ENCODE peak calls at places on chromosomes 3 and 15, in five cellular contexts. U is MM.1S, K is fibroblast of lung, P is astrocyte, N is hepatocyte. X is an unnamed sample.
A peak's percentile ranks its signal among the peaks of the same experiment; 100 is the strongest.

GRCh38 chr3:37964716-37965115 is 25.9 kb upstream of the VILL start:
- DNase-seq in K (no peak), N (no peak), P (no peak), U (no peak), X (no peak)

GRCh38 chr15:85871545-85871944 is 76.8 kb upstream of the KLHL25 start:
- DNase-seq in U (no peak), K (no peak), P (no peak), N (no peak), X (no peak)

GRCh38 chr3:127224118-127224517 is 31.2 kb downstream of the PRR23E start:
- DNase-seq in N (no peak), K (no peak), U (no peak), P (no peak), X (no peak)

GRCh38 chr15:34012461-34013028 is 26.5 kb downstream of the AVEN start:
- DNase-seq in P (peak; percentile 62), K (no peak), N (no peak), U (no peak), X (no peak)

GRCh38 chr15:89630974-89631901 is 24.0 kb downstream of the KIF7 start:
- DNase-seq in K (no peak), P (no peak), U (no peak), N (no peak), X (peak; percentile 47)

GRCh38 chr3:154090116-154090420 is 31.1 kb upstream of the ARHGEF26 start:
- DNase-seq in K (no peak), U (no peak), N (peak; percentile 16), P (no peak), X (no peak)

GRCh38 chr3:52527732-52528595 is 5.7 kb downstream of the NT5DC2 start:
- DNase-seq in U (no peak), K (no peak), P (no peak), N (no peak), X (peak; percentile 83)

GRCh38 chr15:94576889-94577533 is 345.6 kb downstream of the MCTP2 start:
- DNase-seq in U (peak; percentile 51), K (peak; percentile 5), P (no peak), N (peak; percentile 29), X (peak; percentile 36)

GRCh38 chr3:180827171-180827570 is 85.3 kb upstream of the FXR1 start:
- DNase-seq in P (no peak), U (no peak), K (no peak), N (no peak), X (no peak)

GRCh38 chr3:42009456-42009855 is 47.6 kb upstream of the ULK4 start:
- DNase-seq in U (no peak), N (no peak), K (no peak), P (no peak), X (peak; percentile 58)

GRCh38 chr3:64830681-64831080 is 142.9 kb upstream of the ADAMTS9 start:
- DNase-seq in N (no peak), K (no peak), U (no peak), P (no peak), X (no peak)

GRCh38 chr3:109803274-109803673 is 465.9 kb upstream of the DPPA4 start:
- DNase-seq in N (no peak), P (no peak), K (no peak), U (no peak), X (no peak)

GRCh38 chr15:79641841-79642240 is 209.7 kb downstream of the MINAR1 start:
- DNase-seq in K (no peak), U (no peak), N (no peak), P (no peak), X (no peak)

GRCh38 chr3:10205461-10206165 is 40.9 kb downstream of the IRAK2 start:
- DNase-seq in K (peak; percentile 94), U (no peak), P (peak; percentile 93), N (no peak), X (peak; percentile 95)

GRCh38 chr3:156787926-156788663 is 38.1 kb upstream of the LEKR1 start:
- DNase-seq in U (no peak), P (peak; percentile 97), N (peak; percentile 22), K (peak; percentile 85), X (peak; percentile 73)

GRCh38 chr3:38609386-38610111 is 39.9 kb downstream of the SCN5A start:
- DNase-seq in P (no peak), N (no peak), K (no peak), U (no peak), X (peak; percentile 54)

GRCh38 chr15:66883322-66883911 is 181.4 kb downstream of the SMAD6 start:
- DNase-seq in K (peak; percentile 99), P (peak; percentile 100), U (no peak), N (peak; percentile 92), X (peak; percentile 82)

GRCh38 chr3:32113566-32113965 is 7.1 kb downstream of the GPD1L start:
- DNase-seq in U (no peak), P (no peak), N (no peak), K (no peak), X (peak; percentile 39)

GRCh38 chr15:82874961-82875360 is 65.5 kb downstream of the WHAMM start:
- DNase-seq in P (no peak), K (no peak), U (no peak), N (no peak), X (no peak)

GRCh38 chr3:72042397-72043211 is 257.7 kb upstream of the PROK2 start:
- DNase-seq in N (peak; percentile 47), U (no peak), P (peak; percentile 93), K (peak; percentile 45), X (peak; percentile 85)

GRCh38 chr3:182259579-182259978 is 533.7 kb upstream of the ATP11B start:
- DNase-seq in K (no peak), P (peak; percentile 28), U (no peak), N (no peak), X (no peak)

DNA sequence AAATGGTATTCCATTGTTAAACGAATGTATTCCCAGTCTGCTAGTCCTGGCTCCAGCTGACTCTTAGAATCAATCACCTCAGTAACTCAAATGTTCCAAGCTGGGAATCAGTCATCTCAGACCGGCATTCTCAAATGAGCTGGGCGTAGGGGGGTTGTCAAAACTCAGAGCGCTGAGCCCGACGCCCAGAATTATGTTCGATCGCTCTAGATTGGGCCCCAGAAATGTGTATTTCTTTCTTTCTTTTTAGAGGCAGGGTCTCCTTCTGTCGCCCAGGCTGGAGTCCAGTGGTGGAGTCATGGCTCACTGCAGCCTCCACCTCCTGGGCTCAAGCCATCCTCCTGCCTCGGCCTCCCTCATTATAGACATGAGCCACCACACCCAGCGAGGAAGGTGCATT is 99.3 kb upstream of the IGF1R start:
- DNase-seq in K (no peak), N (no peak), U (no peak), P (no peak), X (no peak)
- H3K4me3 ChIP-seq in K (peak overlapping the region; percentile 69), N (no peak overlapping the region), U (peak overlapping the region; percentile 44), P (no peak overlapping the region), X (peak overlapping the region; percentile 70)

GRCh38 chr15:52361975-52362494 is 66.4 kb upstream of the MYO5C start:
- DNase-seq in P (no peak), K (no peak), N (no peak), U (no peak), X (no peak)
- H3K27ac ChIP-seq in P (no peak overlapping the region), K (no peak overlapping the region), N (no peak overlapping the region), U (no peak overlapping the region), X (no peak overlapping the region)

GRCh38 chr3:151878445-151878844 is 5.0 kb downstream of the SUCNR1 start:
- DNase-seq in N (no peak), K (no peak), P (no peak), U (no peak), X (no peak)

GRCh38 chr3:151880326-151880725 is 6.9 kb downstream of the SUCNR1 start:
- DNase-seq in K (no peak), N (no peak), P (no peak), U (no peak), X (no peak)

GRCh38 chr3:151879684-151880282 is 6.3 kb downstream of the SUCNR1 start:
- DNase-seq in N (no peak), P (no peak), U (no peak), K (no peak), X (no peak)

GRCh38 chr3:151879037-151879436 is 5.6 kb downstream of the SUCNR1 start:
- DNase-seq in U (no peak), N (no peak), P (no peak), K (no peak), X (no peak)

GRCh38 chr3:151881137-151881536 is 7.7 kb downstream of the SUCNR1 start:
- DNase-seq in K (no peak), N (no peak), P (no peak), U (no peak), X (no peak)
- H2AFZ ChIP-seq in K (no peak overlapping the region), N (no peak overlapping the region), P (no peak overlapping the region), U (no peak overlapping the region), X (no peak overlapping the region)

DNA sequence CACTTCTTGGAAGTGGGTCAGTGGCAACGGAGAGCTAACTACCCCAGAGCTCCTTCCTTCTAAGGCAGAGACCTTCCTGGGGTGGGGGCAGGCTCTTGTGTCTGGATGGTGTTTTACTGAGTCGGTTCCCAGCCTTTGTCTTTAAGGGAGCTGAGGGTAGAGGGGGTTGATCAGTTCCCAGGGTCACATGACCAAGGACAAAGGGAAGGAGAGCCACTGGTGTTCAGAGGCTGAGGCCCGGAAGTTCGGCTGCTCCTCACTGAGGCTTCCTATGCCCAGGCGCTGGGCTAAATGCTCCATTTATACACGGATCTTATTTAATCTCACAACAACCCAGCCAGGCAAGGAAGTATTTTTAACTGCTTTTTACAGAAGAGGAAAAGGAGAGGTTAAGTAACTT is 21.0 kb downstream of the EPHB3 start:
- DNase-seq in P (no peak), K (no peak), U (no peak), N (no peak), X (peak; percentile 97)
- H3K4me3 ChIP-seq in P (no peak overlapping the region), K (no peak overlapping the region), U (no peak overlapping the region), N (no peak overlapping the region), X (peak overlapping the region; percentile 89)

DNA sequence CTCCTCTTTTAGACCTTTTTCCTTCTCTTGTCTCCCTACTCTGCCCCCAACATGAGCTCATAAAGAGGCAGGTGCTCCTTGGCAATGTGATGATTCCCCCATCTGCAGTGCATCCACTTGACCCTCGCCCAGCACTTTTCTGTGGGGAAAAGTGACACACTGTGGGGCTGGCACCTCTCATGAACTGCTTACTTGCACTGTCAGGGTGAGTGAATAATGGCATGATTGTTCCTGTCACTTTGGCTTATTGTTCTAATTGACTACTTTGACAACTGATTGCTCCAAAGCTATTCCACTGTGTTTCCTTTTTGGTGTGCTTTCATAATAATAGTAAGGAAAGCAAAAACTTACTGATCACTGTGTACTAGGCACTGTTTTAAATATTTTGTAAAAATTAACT is 253.3 kb upstream of the SUCLG2 start:
- DNase-seq in N (no peak), K (no peak), U (no peak), P (no peak), X (no peak)
- H3K27ac ChIP-seq in N (no peak overlapping the region), K (no peak overlapping the region), U (no peak overlapping the region), P (no peak overlapping the region), X (no peak overlapping the region)

X was measured in osteoblast.